ENCODE peak calls at places on chromosomes 4 and X, in six cellular contexts. D is psoas muscle, X is cardiac fibroblast, P is left lung, L is Calu3, E is T-helper 9 cell. H is an unnamed sample.

GRCh38 chr4:123767801-123768200 is 371.2 kb downstream of the SPRY1 start:
- DNase-seq in E (no peak), P (no peak), L (no peak), X (no peak), D (no peak), H (no peak)

GRCh38 chrX:154714925-154715324 is 36.0 kb downstream of the GAB3 start:
- DNase-seq in P (no peak), L (peak; percentile 51), X (peak; percentile 68), D (no peak), E (peak; percentile 31), H (peak; percentile 62)

GRCh38 chrX:48520976-48521352 is 644 bp upstream of the EBP start:
- DNase-seq in E (no peak), L (no peak), P (no peak), X (no peak), D (no peak), H (peak; percentile 43)

GRCh38 chr4:133320576-133321170 is 171.6 kb downstream of the PCDH10 start:
- DNase-seq in D (no peak), E (no peak), X (peak; percentile 37), P (no peak), L (peak; percentile 6), H (peak; percentile 26)

GRCh38 chr4:143399113-143399949 is 62.7 kb downstream of the GAB1 start:
- DNase-seq in L (peak; percentile 17), E (no peak), P (no peak), X (peak; percentile 41), D (no peak), H (peak; percentile 54)

GRCh38 chr4:6692806-6693205 is 872 bp upstream of the S100P start:
- DNase-seq in X (peak; percentile 30), D (no peak), L (peak; percentile 25), P (no peak), E (no peak), H (no peak)

GRCh38 chr4:53863163-53863562 is 201.2 kb downstream of the CHIC2 start:
- DNase-seq in E (no peak), L (no peak), P (no peak), D (peak; percentile 21), X (peak; percentile 64), H (no peak)

GRCh38 chrX:10884246-10884645 is 226.9 kb upstream of the HCCS start:
- DNase-seq in X (peak; percentile 43), E (no peak), L (no peak), P (no peak), D (no peak), H (no peak)

GRCh38 chr4:48194986-48195773 is 61.1 kb upstream of the TXK start:
- DNase-seq in P (no peak), X (no peak), L (no peak), D (no peak), E (no peak), H (peak; percentile 47)

GRCh38 chr4:40511017-40511614 is 118.5 kb downstream of the RBM47 start:
- DNase-seq in X (no peak), P (no peak), L (no peak), D (no peak), E (no peak), H (no peak)

H was measured in GM12865.